ENCODE peak calls at places on chromosomes 13 and 19, in eight cellular contexts. One of them, this sample, is unnamed.

GRCh38 chr19:17376935-17377600 is at the start of gene PLVAP:
- DNase-seq in kidney tubule cell: no peak
- DNase-seq in uterus: peak
- DNase-seq in PC-3: no peak
- DNase-seq in COR-L47: no peak
- DNase-seq in NCI-H345: no peak
- DNase-seq in hepatic stellate cell: no peak
- DNase-seq in effector CD4-positive, alpha-beta T cell: no peak
- DNase-seq in this sample: no peak

GRCh38 chr13:43908156-43909126 is 28.7 kb downstream of the LACC1 start:
- DNase-seq in kidney tubule cell: peak
- DNase-seq in uterus: no peak
- DNase-seq in PC-3: peak
- DNase-seq in COR-L47: peak
- DNase-seq in NCI-H345: peak
- DNase-seq in hepatic stellate cell: peak
- DNase-seq in effector CD4-positive, alpha-beta T cell: peak
- DNase-seq in this sample: no peak

GRCh38 chr19:49946415-49946814 is 14.6 kb downstream of the SIGLEC11 start:
- DNase-seq in kidney tubule cell: no peak
- DNase-seq in uterus: no peak
- DNase-seq in PC-3: no peak
- DNase-seq in COR-L47: no peak
- DNase-seq in NCI-H345: no peak
- DNase-seq in hepatic stellate cell: no peak
- DNase-seq in effector CD4-positive, alpha-beta T cell: no peak
- DNase-seq in this sample: no peak

GRCh38 chr19:15466851-15467733 is 2.7 kb upstream of the RASAL3 start:
- DNase-seq in kidney tubule cell: peak
- DNase-seq in uterus: no peak
- DNase-seq in PC-3: peak
- DNase-seq in COR-L47: no peak
- DNase-seq in NCI-H345: no peak
- DNase-seq in hepatic stellate cell: no peak
- DNase-seq in effector CD4-positive, alpha-beta T cell: peak
- DNase-seq in this sample: no peak

GRCh38 chr19:39829702-39830275 is 4.2 kb downstream of the DYRK1B start:
- DNase-seq in kidney tubule cell: no peak
- DNase-seq in uterus: no peak
- DNase-seq in PC-3: no peak
- DNase-seq in COR-L47: no peak
- DNase-seq in NCI-H345: no peak
- DNase-seq in hepatic stellate cell: no peak
- DNase-seq in effector CD4-positive, alpha-beta T cell: no peak
- DNase-seq in this sample: no peak

GRCh38 chr13:49183672-49184315 is 36.3 kb upstream of the MLNR start:
- DNase-seq in kidney tubule cell: peak
- DNase-seq in uterus: no peak
- DNase-seq in PC-3: peak
- DNase-seq in COR-L47: no peak
- DNase-seq in NCI-H345: no peak
- DNase-seq in hepatic stellate cell: no peak
- DNase-seq in effector CD4-positive, alpha-beta T cell: no peak
- DNase-seq in this sample: no peak

GRCh38 chr13:114124486-114124885 is 7.9 kb downstream of the RASA3 start:
- DNase-seq in kidney tubule cell: no peak
- DNase-seq in uterus: no peak
- DNase-seq in PC-3: no peak
- DNase-seq in COR-L47: no peak
- DNase-seq in NCI-H345: no peak
- DNase-seq in hepatic stellate cell: no peak
- DNase-seq in effector CD4-positive, alpha-beta T cell: no peak
- DNase-seq in this sample: no peak

GRCh38 chr19:41597600-41598041 is 21.7 kb downstream of the CEACAM21 start:
- DNase-seq in kidney tubule cell: peak
- DNase-seq in uterus: peak
- DNase-seq in PC-3: peak
- DNase-seq in COR-L47: peak
- DNase-seq in NCI-H345: peak
- DNase-seq in hepatic stellate cell: peak
- DNase-seq in effector CD4-positive, alpha-beta T cell: peak
- DNase-seq in this sample: no peak

GRCh38 chr13:97266734-97267417 is 44.7 kb downstream of the MBNL2 start:
- DNase-seq in kidney tubule cell: no peak
- DNase-seq in uterus: no peak
- DNase-seq in PC-3: no peak
- DNase-seq in COR-L47: no peak
- DNase-seq in NCI-H345: no peak
- DNase-seq in hepatic stellate cell: no peak
- DNase-seq in effector CD4-positive, alpha-beta T cell: no peak
- DNase-seq in this sample: no peak

GRCh38 chr19:10662384-10663251 is 8.5 kb downstream of the ILF3 start:
- DNase-seq in kidney tubule cell: peak
- DNase-seq in uterus: no peak
- DNase-seq in PC-3: no peak
- DNase-seq in COR-L47: no peak
- DNase-seq in NCI-H345: no peak
- DNase-seq in hepatic stellate cell: no peak
- DNase-seq in effector CD4-positive, alpha-beta T cell: no peak
- DNase-seq in this sample: no peak

GRCh38 chr13:98039964-98040363 is 86.5 kb downstream of the IPO5 start:
- DNase-seq in kidney tubule cell: no peak
- DNase-seq in uterus: no peak
- DNase-seq in PC-3: no peak
- DNase-seq in COR-L47: no peak
- DNase-seq in NCI-H345: no peak
- DNase-seq in hepatic stellate cell: no peak
- DNase-seq in effector CD4-positive, alpha-beta T cell: no peak
- DNase-seq in this sample: peak

GRCh38 chr13:90717451-90717936 is 630.0 kb upstream of the MIR17HG start:
- DNase-seq in kidney tubule cell: peak
- DNase-seq in uterus: no peak
- DNase-seq in PC-3: peak
- DNase-seq in COR-L47: no peak
- DNase-seq in NCI-H345: no peak
- DNase-seq in hepatic stellate cell: no peak
- DNase-seq in effector CD4-positive, alpha-beta T cell: no peak
- DNase-seq in this sample: no peak

GRCh38 chr19:34979819-34980640 is 16.0 kb upstream of the ZNF792 start:
- DNase-seq in kidney tubule cell: no peak
- DNase-seq in uterus: no peak
- DNase-seq in PC-3: no peak
- DNase-seq in COR-L47: no peak
- DNase-seq in NCI-H345: no peak
- DNase-seq in hepatic stellate cell: no peak
- DNase-seq in effector CD4-positive, alpha-beta T cell: no peak
- DNase-seq in this sample: no peak

GRCh38 chr19:2118438-2118837 is 21.7 kb downstream of the IZUMO4 start:
- DNase-seq in kidney tubule cell: no peak
- DNase-seq in uterus: no peak
- DNase-seq in PC-3: no peak
- DNase-seq in COR-L47: no peak
- DNase-seq in NCI-H345: no peak
- DNase-seq in hepatic stellate cell: no peak
- DNase-seq in effector CD4-positive, alpha-beta T cell: no peak
- DNase-seq in this sample: no peak

GRCh38 chr13:109812375-109812774 is 26.0 kb upstream of the IRS2 start:
- DNase-seq in kidney tubule cell: peak
- DNase-seq in uterus: no peak
- DNase-seq in PC-3: peak
- DNase-seq in COR-L47: no peak
- DNase-seq in NCI-H345: no peak
- DNase-seq in hepatic stellate cell: no peak
- DNase-seq in effector CD4-positive, alpha-beta T cell: no peak
- DNase-seq in this sample: no peak

GRCh38 chr13:103022328-103022727 is 43.9 kb downstream of the SLC10A2 start:
- DNase-seq in kidney tubule cell: peak
- DNase-seq in uterus: no peak
- DNase-seq in PC-3: peak
- DNase-seq in COR-L47: no peak
- DNase-seq in NCI-H345: no peak
- DNase-seq in hepatic stellate cell: no peak
- DNase-seq in effector CD4-positive, alpha-beta T cell: no peak
- DNase-seq in this sample: no peak

GRCh38 chr13:46751811-46752635 is 44.9 kb downstream of the ESD start:
- DNase-seq in kidney tubule cell: peak
- DNase-seq in uterus: no peak
- DNase-seq in PC-3: no peak
- DNase-seq in COR-L47: no peak
- DNase-seq in NCI-H345: no peak
- DNase-seq in hepatic stellate cell: no peak
- DNase-seq in effector CD4-positive, alpha-beta T cell: peak
- DNase-seq in this sample: no peak

GRCh38 chr19:1690570-1691307 is 38.3 kb upstream of the TCF3 start:
- DNase-seq in kidney tubule cell: peak
- DNase-seq in uterus: no peak
- DNase-seq in PC-3: peak
- DNase-seq in COR-L47: no peak
- DNase-seq in NCI-H345: peak
- DNase-seq in hepatic stellate cell: no peak
- DNase-seq in effector CD4-positive, alpha-beta T cell: peak
- DNase-seq in this sample: no peak

GRCh38 chr19:34711890-34712289 is 22.2 kb upstream of the ZNF181 start:
- DNase-seq in kidney tubule cell: no peak
- DNase-seq in uterus: no peak
- DNase-seq in PC-3: no peak
- DNase-seq in COR-L47: no peak
- DNase-seq in NCI-H345: no peak
- DNase-seq in hepatic stellate cell: no peak
- DNase-seq in effector CD4-positive, alpha-beta T cell: no peak
- DNase-seq in this sample: no peak

GRCh38 chr13:49046534-49046933 is 70.8 kb downstream of the FNDC3A start:
- DNase-seq in kidney tubule cell: no peak
- DNase-seq in uterus: no peak
- DNase-seq in PC-3: no peak
- DNase-seq in COR-L47: no peak
- DNase-seq in NCI-H345: no peak
- DNase-seq in hepatic stellate cell: no peak
- DNase-seq in effector CD4-positive, alpha-beta T cell: no peak
- DNase-seq in this sample: no peak

GRCh38 chr19:4352701-4353121 is 9.3 kb downstream of the MPND start:
- DNase-seq in kidney tubule cell: peak
- DNase-seq in uterus: peak
- DNase-seq in PC-3: peak
- DNase-seq in COR-L47: no peak
- DNase-seq in NCI-H345: peak
- DNase-seq in hepatic stellate cell: peak
- DNase-seq in effector CD4-positive, alpha-beta T cell: peak
- DNase-seq in this sample: no peak

GRCh38 chr19:19662344-19662743 is 1.1 kb downstream of the ATP13A1 start:
- DNase-seq in kidney tubule cell: no peak
- DNase-seq in uterus: no peak
- DNase-seq in PC-3: no peak
- DNase-seq in COR-L47: no peak
- DNase-seq in NCI-H345: no peak
- DNase-seq in hepatic stellate cell: no peak
- DNase-seq in effector CD4-positive, alpha-beta T cell: no peak
- DNase-seq in this sample: no peak

GRCh38 chr19:16655727-16656126 is 4.2 kb downstream of the SMIM7 start:
- DNase-seq in kidney tubule cell: no peak
- DNase-seq in uterus: no peak
- DNase-seq in PC-3: no peak
- DNase-seq in COR-L47: no peak
- DNase-seq in NCI-H345: no peak
- DNase-seq in hepatic stellate cell: no peak
- DNase-seq in effector CD4-positive, alpha-beta T cell: no peak
- DNase-seq in this sample: no peak

GRCh38 chr19:50632151-50632835 is 7.4 kb downstream of the SYT3 start:
- DNase-seq in kidney tubule cell: no peak
- DNase-seq in uterus: no peak
- DNase-seq in PC-3: no peak
- DNase-seq in COR-L47: no peak
- DNase-seq in NCI-H345: no peak
- DNase-seq in hepatic stellate cell: no peak
- DNase-seq in effector CD4-positive, alpha-beta T cell: no peak
- DNase-seq in this sample: no peak

GRCh38 chr19:45547965-45548609 is 36.5 kb downstream of the OPA3 start:
- DNase-seq in kidney tubule cell: peak
- DNase-seq in uterus: no peak
- DNase-seq in PC-3: peak
- DNase-seq in COR-L47: no peak
- DNase-seq in NCI-H345: no peak
- DNase-seq in hepatic stellate cell: no peak
- DNase-seq in effector CD4-positive, alpha-beta T cell: no peak
- DNase-seq in this sample: no peak

GRCh38 chr13:37615271-37615670 is 16.7 kb upstream of the POSTN start:
- DNase-seq in kidney tubule cell: peak
- DNase-seq in uterus: no peak
- DNase-seq in PC-3: peak
- DNase-seq in COR-L47: no peak
- DNase-seq in NCI-H345: no peak
- DNase-seq in hepatic stellate cell: no peak
- DNase-seq in effector CD4-positive, alpha-beta T cell: no peak
- DNase-seq in this sample: no peak

GRCh38 chr19:46678110-46678732 is 17.2 kb upstream of the DACT3 start:
- DNase-seq in kidney tubule cell: peak
- DNase-seq in uterus: no peak
- DNase-seq in PC-3: peak
- DNase-seq in COR-L47: no peak
- DNase-seq in NCI-H345: no peak
- DNase-seq in hepatic stellate cell: no peak
- DNase-seq in effector CD4-positive, alpha-beta T cell: peak
- DNase-seq in this sample: no peak

GRCh38 chr13:78241278-78241919 is 322.8 kb upstream of the EDNRB start:
- DNase-seq in kidney tubule cell: peak
- DNase-seq in uterus: no peak
- DNase-seq in PC-3: peak
- DNase-seq in COR-L47: peak
- DNase-seq in NCI-H345: peak
- DNase-seq in hepatic stellate cell: peak
- DNase-seq in effector CD4-positive, alpha-beta T cell: no peak
- DNase-seq in this sample: no peak

GRCh38 chr13:37409756-37410155 is 188.8 kb downstream of the POSTN start:
- DNase-seq in kidney tubule cell: no peak
- DNase-seq in uterus: no peak
- DNase-seq in PC-3: no peak
- DNase-seq in COR-L47: no peak
- DNase-seq in NCI-H345: no peak
- DNase-seq in hepatic stellate cell: no peak
- DNase-seq in effector CD4-positive, alpha-beta T cell: no peak
- DNase-seq in this sample: no peak

GRCh38 chr19:43752287-43752875 is 2.4 kb downstream of the SMG9 start:
- DNase-seq in kidney tubule cell: no peak
- DNase-seq in uterus: no peak
- DNase-seq in PC-3: no peak
- DNase-seq in COR-L47: no peak
- DNase-seq in NCI-H345: no peak
- DNase-seq in hepatic stellate cell: no peak
- DNase-seq in effector CD4-positive, alpha-beta T cell: no peak
- DNase-seq in this sample: no peak

GRCh38 chr13:41960195-41960699 is 662 bp downstream of the VWA8 start:
- DNase-seq in kidney tubule cell: peak
- DNase-seq in uterus: no peak
- DNase-seq in PC-3: peak
- DNase-seq in COR-L47: no peak
- DNase-seq in NCI-H345: no peak
- DNase-seq in hepatic stellate cell: peak
- DNase-seq in effector CD4-positive, alpha-beta T cell: no peak
- DNase-seq in this sample: no peak

GRCh38 chr13:22235950-22236290 is 565.0 kb downstream of the FGF9 start:
- DNase-seq in kidney tubule cell: no peak
- DNase-seq in uterus: no peak
- DNase-seq in PC-3: no peak
- DNase-seq in COR-L47: no peak
- DNase-seq in NCI-H345: no peak
- DNase-seq in hepatic stellate cell: no peak
- DNase-seq in effector CD4-positive, alpha-beta T cell: no peak
- DNase-seq in this sample: peak

GRCh38 chr13:110282316-110282841 is 24.6 kb downstream of the COL4A1 start:
- DNase-seq in kidney tubule cell: no peak
- DNase-seq in uterus: no peak
- DNase-seq in PC-3: no peak
- DNase-seq in COR-L47: no peak
- DNase-seq in NCI-H345: no peak
- DNase-seq in hepatic stellate cell: no peak
- DNase-seq in effector CD4-positive, alpha-beta T cell: no peak
- DNase-seq in this sample: no peak